ENCODE peak calls at places on chromosomes 5 and 9, in ten cellular contexts. Y is tibial nerve; L is pancreas; G is stomach; O is tibial artery; H is mesendoderm; T is aorta; D is brain microvascular endothelial cell; R is AG04449; A is CD4-positive, CD25-positive, alpha-beta regulatory T cell. N is an unnamed sample.

GRCh38 chr5:134917070-134917831 is 12.3 kb downstream of the PCBD2 start:
- DNase-seq in Y (no peak), L (no peak), G (no peak), O (no peak), H (peak; percentile 16), T (no peak), D (no peak), R (no peak), A (no peak), N (no peak)

GRCh38 chr9:134321957-134322741 is 4.1 kb upstream of the RXRA start:
- DNase-seq in Y (no peak), L (no peak), G (peak; percentile 62), O (peak; percentile 60), H (no peak), T (peak; percentile 48), D (no peak), R (no peak), A (no peak), N (no peak)

GRCh38 chr5:13595978-13596377 is 348.5 kb downstream of the DNAH5 start:
- DNase-seq in Y (no peak), L (no peak), G (no peak), O (no peak), H (no peak), T (no peak), D (no peak), R (no peak), A (no peak), N (no peak)

GRCh38 chr9:126838055-126838811 is 22.2 kb upstream of the ZBTB34 start:
- DNase-seq in Y (no peak), L (no peak), G (no peak), O (no peak), H (no peak), T (no peak), D (no peak), R (no peak), A (no peak), N (no peak)

GRCh38 chr5:151214614-151215545 is 9.0 kb downstream of the CCDC69 start:
- DNase-seq in Y (no peak), L (no peak), G (no peak), O (no peak), H (no peak), T (peak; percentile 54), D (no peak), R (no peak), A (peak; percentile 81), N (no peak)

GRCh38 chr9:112061152-112061740 is 113.9 kb downstream of the SUSD1 start:
- DNase-seq in Y (peak; percentile 44), L (no peak), G (peak; percentile 55), O (peak; percentile 78), H (peak; percentile 59), T (peak; percentile 88), D (peak; percentile 97), R (peak; percentile 91), A (peak; percentile 63), N (peak; percentile 98)

GRCh38 chr9:114908104-114908621 is 22.2 kb downstream of the TNFSF8 start:
- DNase-seq in Y (no peak), L (peak; percentile 12), G (no peak), O (no peak), H (peak; percentile 98), T (no peak), D (no peak), R (peak; percentile 33), A (peak; percentile 86), N (peak; percentile 47)

GRCh38 chr9:13863112-13863511 is 450.8 kb downstream of the NFIB start:
- DNase-seq in Y (peak; percentile 46), L (no peak), G (no peak), O (peak; percentile 74), H (no peak), T (peak; percentile 58), D (no peak), R (no peak), A (no peak), N (no peak)

GRCh38 chr5:173673295-173674170 is 57.1 kb upstream of the BOD1 start:
- DNase-seq in Y (no peak), L (no peak), G (peak; percentile 34), O (no peak), H (no peak), T (no peak), D (no peak), R (no peak), A (no peak), N (no peak)

GRCh38 chr5:71586052-71586940 is 844 bp upstream of the MCCC2 start:
- DNase-seq in Y (no peak), L (no peak), G (no peak), O (no peak), H (no peak), T (no peak), D (no peak), R (no peak), A (no peak), N (no peak)

GRCh38 chr5:144205141-144205551 is 34.5 kb downstream of the KCTD16 start:
- DNase-seq in Y (no peak), L (peak; percentile 31), G (no peak), O (peak; percentile 79), H (peak; percentile 51), T (peak; percentile 55), D (peak; percentile 29), R (no peak), A (no peak), N (peak; percentile 47)

GRCh38 chr9:135797507-135798302 is 95.7 kb downstream of the KCNT1 start:
- DNase-seq in Y (no peak), L (no peak), G (peak; percentile 31), O (peak; percentile 72), H (peak; percentile 71), T (no peak), D (peak; percentile 23), R (no peak), A (no peak), N (no peak)

DNA sequence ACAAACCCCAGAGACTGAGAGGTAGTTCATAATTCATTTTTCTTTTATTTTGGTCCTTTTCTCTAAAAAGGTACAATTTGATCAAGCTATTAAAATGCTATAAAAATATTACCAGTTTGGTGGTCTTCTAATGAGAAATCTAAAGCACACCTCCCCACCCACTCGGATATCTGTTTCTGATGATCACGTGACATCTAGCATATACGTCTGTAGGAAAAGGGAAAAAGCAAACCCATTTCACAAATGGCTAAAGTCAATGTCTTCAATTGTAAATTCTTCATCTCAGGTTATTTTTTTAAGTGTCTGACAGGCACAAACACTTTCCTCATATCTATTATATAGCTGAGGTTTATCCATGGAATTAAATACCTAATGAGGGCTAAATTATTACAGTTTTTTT is 18.9 kb downstream of the ZNF354A start:
- DNase-seq in Y (no peak), L (no peak), G (no peak), O (no peak), H (no peak), T (no peak), D (no peak), R (no peak), A (no peak), N (no peak)
- H3K4me3 ChIP-seq in Y (no peak overlapping the region), L (no peak overlapping the region), G (no peak overlapping the region), O (no peak overlapping the region), H (no peak overlapping the region), T (no peak overlapping the region), D (no peak overlapping the region), R (no peak overlapping the region), A (no peak overlapping the region), N (no peak overlapping the region)

GRCh38 chr9:128893354-128893753 is 11.4 kb downstream of the LRRC8A start:
- DNase-seq in Y (no peak), L (no peak), G (no peak), O (no peak), H (no peak), T (no peak), D (no peak), R (no peak), A (no peak), N (no peak)
- H3K4me3 ChIP-seq in Y (no peak overlapping the region), L (no peak overlapping the region), G (no peak overlapping the region), O (peak overlapping the region; percentile 8), H (no peak overlapping the region), T (no peak overlapping the region), D (no peak overlapping the region), R (no peak overlapping the region), A (no peak overlapping the region), N (no peak overlapping the region)

GRCh38 chr5:137959488-137959887 is 70.2 kb downstream of the PKD2L2 start:
- DNase-seq in Y (no peak), L (no peak), G (no peak), O (no peak), H (no peak), T (no peak), D (no peak), R (no peak), A (no peak), N (no peak)

GRCh38 chr5:137960141-137960540 is 70.9 kb downstream of the PKD2L2 start:
- DNase-seq in Y (no peak), L (no peak), G (no peak), O (no peak), H (no peak), T (no peak), D (no peak), R (no peak), A (no peak), N (no peak)

GRCh38 chr5:137957948-137958347 is 68.7 kb downstream of the PKD2L2 start:
- DNase-seq in Y (no peak), L (no peak), G (no peak), O (no peak), H (no peak), T (no peak), D (no peak), R (no peak), A (no peak), N (no peak)

GRCh38 chr5:137960819-137961218 is 71.6 kb downstream of the PKD2L2 start:
- DNase-seq in Y (no peak), L (no peak), G (no peak), O (no peak), H (no peak), T (no peak), D (no peak), R (no peak), A (no peak), N (no peak)
- H3K4me3 ChIP-seq in Y (no peak overlapping the region), L (no peak overlapping the region), G (no peak overlapping the region), O (no peak overlapping the region), H (no peak overlapping the region), T (no peak overlapping the region), D (no peak overlapping the region), R (no peak overlapping the region), A (no peak overlapping the region), N (no peak overlapping the region)

GRCh38 chr5:140967226-140967893 is 1.1 kb downstream of the PCDHAC2 start:
- DNase-seq in Y (no peak), L (no peak), G (no peak), O (no peak), H (peak; percentile 9), T (no peak), D (no peak), R (no peak), A (no peak), N (no peak)

GRCh38 chr5:140964356-140964755 is 1.9 kb upstream of the PCDHAC2 start:
- DNase-seq in Y (no peak), L (no peak), G (no peak), O (no peak), H (no peak), T (no peak), D (no peak), R (no peak), A (no peak), N (no peak)

GRCh38 chr5:140962190-140962589 is 4.1 kb upstream of the PCDHAC2 start:
- DNase-seq in Y (no peak), L (no peak), G (no peak), O (no peak), H (no peak), T (no peak), D (no peak), R (no peak), A (no peak), N (no peak)

GRCh38 chr5:140966293-140967225 is at the start of gene PCDHAC2:
- DNase-seq in Y (no peak), L (peak; percentile 27), G (peak; percentile 49), O (no peak), H (peak; percentile 93), T (peak; percentile 52), D (no peak), R (no peak), A (no peak), N (no peak)

GRCh38 chr5:140965905-140966292 is 377 bp upstream of the PCDHAC2 start:
- DNase-seq in Y (no peak), L (no peak), G (no peak), O (no peak), H (no peak), T (no peak), D (no peak), R (no peak), A (no peak), N (no peak)
- H3K4me3 ChIP-seq in Y (peak overlapping the region; percentile 64), L (peak overlapping the region; percentile 14), G (peak overlapping the region; percentile 72), O (peak overlapping the region; percentile 53), H (peak overlapping the region; percentile 72), T (peak overlapping the region; percentile 5), D (peak overlapping the region; percentile 24), R (peak overlapping the region; percentile 46), A (no peak overlapping the region), N (peak overlapping the region; percentile 37)